ENCODE peak calls at places on chromosome 6, in nine cellular contexts. K, G, B, F, P, E, H, M and J are unnamed samples.

GRCh38 chr6:71707059-71707458 is 179.3 kb upstream of the RIMS1 start:
- DNase-seq in K (no peak), G (no peak), B (no peak), F (no peak), P (no peak), E (no peak), H (no peak), M (no peak), J (no peak)

GRCh38 chr6:151317206-151317994 is 74.0 kb downstream of the ZBTB2 start:
- DNase-seq in K (peak), G (no peak), B (peak), F (no peak), P (no peak), E (no peak), H (peak), M (peak), J (no peak)

GRCh38 chr6:170522565-170523183 is 30.4 kb downstream of the PSMB1 start:
- DNase-seq in K (peak), G (no peak), B (peak), F (no peak), P (no peak), E (no peak), H (peak), M (peak), J (peak)

GRCh38 chr6:41648070-41648585 is 9.9 kb downstream of the MDFI start:
- DNase-seq in K (no peak), G (no peak), B (no peak), F (no peak), P (no peak), E (no peak), H (no peak), M (no peak), J (no peak)

GRCh38 chr6:149964243-149965190 is 774 bp downstream of the ULBP1 start:
- DNase-seq in K (peak), G (no peak), B (peak), F (no peak), P (no peak), E (no peak), H (peak), M (peak), J (no peak)

GRCh38 chr6:76275746-76276145 is 203.3 kb upstream of the IMPG1 start:
- DNase-seq in K (no peak), G (no peak), B (no peak), F (no peak), P (no peak), E (no peak), H (no peak), M (no peak), J (no peak)

GRCh38 chr6:35077713-35078105 is 63.4 kb downstream of the TCP11 start:
- DNase-seq in K (no peak), G (no peak), B (no peak), F (no peak), P (no peak), E (no peak), H (no peak), M (no peak), J (no peak)

GRCh38 chr6:50457351-50457750 is 256.0 kb upstream of the TFAP2D start:
- DNase-seq in K (no peak), G (no peak), B (no peak), F (no peak), P (no peak), E (no peak), H (no peak), M (no peak), J (no peak)

GRCh38 chr6:137536104-137536773 is 42.0 kb upstream of the OLIG3 start:
- DNase-seq in K (no peak), G (no peak), B (no peak), F (no peak), P (no peak), E (no peak), H (no peak), M (no peak), J (no peak)

GRCh38 chr6:170347975-170348374 is 41.4 kb downstream of the FAM120B start:
- DNase-seq in K (no peak), G (no peak), B (no peak), F (no peak), P (no peak), E (no peak), H (no peak), M (no peak), J (no peak)

GRCh38 chr6:41878246-41878645 is 16.9 kb downstream of the USP49 start:
- DNase-seq in K (peak), G (peak), B (peak), F (no peak), P (no peak), E (no peak), H (peak), M (peak), J (no peak)

GRCh38 chr6:138226701-138227315 is 8.5 kb upstream of the PBOV1 start:
- DNase-seq in K (no peak), G (no peak), B (peak), F (no peak), P (no peak), E (no peak), H (no peak), M (no peak), J (no peak)

GRCh38 chr6:118618676-118619377 is 32.6 kb downstream of the CEP85L start:
- DNase-seq in K (peak), G (no peak), B (peak), F (peak), P (peak), E (peak), H (peak), M (peak), J (peak)

GRCh38 chr6:2977799-2978558 is 6.6 kb upstream of the SERPINB6 start:
- DNase-seq in K (no peak), G (no peak), B (no peak), F (no peak), P (no peak), E (no peak), H (no peak), M (no peak), J (no peak)

GRCh38 chr6:162014069-162014811 is 713.3 kb downstream of the PRKN start:
- DNase-seq in K (no peak), G (no peak), B (no peak), F (no peak), P (no peak), E (no peak), H (no peak), M (no peak), J (no peak)

GRCh38 chr6:161356167-161356844 is 82.4 kb upstream of the AGPAT4 start:
- DNase-seq in K (no peak), G (no peak), B (no peak), F (no peak), P (no peak), E (no peak), H (no peak), M (no peak), J (no peak)

GRCh38 chr6:113540491-113540890 is 316.7 kb upstream of the MARCKS start:
- DNase-seq in K (peak), G (no peak), B (peak), F (no peak), P (no peak), E (no peak), H (no peak), M (peak), J (no peak)

GRCh38 chr6:80523029-80523428 is 416.6 kb downstream of the BCKDHB start:
- DNase-seq in K (no peak), G (no peak), B (peak), F (no peak), P (no peak), E (no peak), H (peak), M (peak), J (no peak)

GRCh38 chr6:63734923-63735322 is 99.3 kb downstream of the PHF3 start:
- DNase-seq in K (no peak), G (no peak), B (no peak), F (no peak), P (no peak), E (no peak), H (no peak), M (peak), J (no peak)

GRCh38 chr6:157830354-157831017 is 7.4 kb downstream of the SNX9 start:
- DNase-seq in K (no peak), G (no peak), B (no peak), F (no peak), P (no peak), E (no peak), H (no peak), M (no peak), J (no peak)

GRCh38 chr6:75418233-75418632 is 75.4 kb downstream of the FILIP1 start:
- DNase-seq in K (no peak), G (no peak), B (peak), F (no peak), P (no peak), E (no peak), H (peak), M (no peak), J (peak)

GRCh38 chr6:126718600-126719327 is 378.8 kb downstream of the CENPW start:
- DNase-seq in K (no peak), G (no peak), B (no peak), F (no peak), P (no peak), E (no peak), H (no peak), M (no peak), J (no peak)

GRCh38 chr6:25389501-25389900 is 110.3 kb downstream of the CARMIL1 start:
- DNase-seq in K (no peak), G (no peak), B (peak), F (no peak), P (no peak), E (no peak), H (peak), M (peak), J (no peak)

GRCh38 chr6:135535989-135536414 is 38.5 kb upstream of the AHI1 start:
- DNase-seq in K (peak), G (peak), B (peak), F (no peak), P (no peak), E (no peak), H (peak), M (peak), J (peak)

DNA sequence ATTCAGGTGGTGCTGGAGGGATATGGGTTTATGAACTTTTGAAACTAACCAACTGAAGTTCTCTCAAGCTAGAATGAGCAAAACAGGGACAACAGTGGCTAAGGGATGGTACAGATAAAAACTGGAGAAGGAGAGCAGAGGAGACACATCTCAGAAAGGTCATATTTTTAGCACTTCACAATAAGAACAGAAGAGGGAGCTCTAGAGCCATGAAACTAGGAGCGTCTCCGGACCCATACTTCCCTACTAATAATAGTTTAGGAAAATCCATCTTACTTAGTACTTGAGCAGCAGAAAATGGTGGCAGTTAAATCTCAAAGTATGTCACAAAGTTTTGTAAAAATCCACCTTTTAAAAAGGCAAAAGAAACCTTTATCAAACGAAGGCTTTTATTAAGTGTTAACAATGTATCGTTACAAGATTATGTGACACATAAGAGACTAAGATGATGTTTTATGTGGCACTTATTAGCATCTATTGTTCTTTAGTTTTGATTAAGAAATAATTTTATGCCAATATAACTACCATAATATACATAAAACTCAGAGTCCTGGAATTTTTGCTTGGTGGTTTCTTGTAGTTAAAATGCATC is 278.6 kb downstream of the TBC1D32 start:
- DNase-seq in K (peak), G (peak), B (peak), F (no peak), P (no peak), E (no peak), H (peak), M (peak), J (peak)
- TF ChIP-seq CTCF in K (peak), G (peak), B (peak), F (peak), P (peak), E (no peak), H (peak), M (peak), J (peak)

GRCh38 chr6:16496210-16496609 is 257.8 kb downstream of the GMPR start:
- DNase-seq in K (no peak), G (no peak), B (no peak), F (no peak), P (no peak), E (no peak), H (no peak), M (no peak), J (no peak)

GRCh38 chr6:16494781-16495180 is 256.4 kb downstream of the GMPR start:
- DNase-seq in K (peak), G (no peak), B (no peak), F (no peak), P (no peak), E (no peak), H (no peak), M (peak), J (no peak)

GRCh38 chr6:16491666-16492322 is 253.4 kb downstream of the GMPR start:
- DNase-seq in K (no peak), G (no peak), B (no peak), F (no peak), P (no peak), E (no peak), H (no peak), M (no peak), J (no peak)

GRCh38 chr6:16493802-16494201 is 255.4 kb downstream of the GMPR start:
- DNase-seq in K (no peak), G (no peak), B (no peak), F (no peak), P (no peak), E (no peak), H (no peak), M (no peak), J (no peak)

GRCh38 chr6:16493112-16493511 is 254.7 kb downstream of the GMPR start:
- DNase-seq in K (no peak), G (no peak), B (no peak), F (no peak), P (no peak), E (no peak), H (no peak), M (no peak), J (no peak)
- TF ChIP-seq CTCF in K (no peak), G (no peak), B (no peak), F (no peak), P (no peak), E (no peak), H (no peak), M (no peak), J (no peak)

DNA sequence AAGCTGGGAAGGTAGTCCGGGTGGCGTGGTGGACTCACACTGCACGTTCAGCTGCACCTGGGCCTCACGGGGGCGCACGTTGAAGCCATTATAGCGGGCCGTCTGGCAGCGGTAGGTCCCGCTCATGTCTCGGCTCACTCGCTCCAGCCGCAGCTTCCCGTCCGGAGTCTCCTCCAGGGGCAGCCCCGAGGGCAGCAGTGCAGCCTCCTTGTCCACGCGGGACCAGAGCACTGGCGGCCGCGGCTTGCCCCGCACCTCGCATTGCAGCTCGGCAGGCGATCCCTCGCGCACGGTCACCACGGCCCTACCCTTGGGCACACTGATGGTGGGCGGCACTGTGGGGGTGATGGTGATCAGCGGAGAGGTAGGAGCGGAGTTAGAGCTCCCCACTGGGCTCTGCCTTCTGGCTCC is 47.6 kb downstream of the MDGA1 start:
- DNase-seq in K (no peak), G (no peak), B (no peak), F (no peak), P (no peak), E (no peak), H (no peak), M (no peak), J (no peak)
- TF ChIP-seq CTCF in K (no peak), G (no peak), B (no peak), F (no peak), P (no peak), E (no peak), H (no peak), M (no peak), J (no peak)

GRCh38 chr6:45605971-45606370 is 228.2 kb upstream of the SUPT3H start:
- DNase-seq in K (no peak), G (no peak), B (no peak), F (no peak), P (no peak), E (no peak), H (peak), M (peak), J (no peak)

GRCh38 chr6:45608252-45608911 is 230.6 kb upstream of the SUPT3H start:
- DNase-seq in K (peak), G (no peak), B (peak), F (no peak), P (no peak), E (no peak), H (peak), M (peak), J (peak)

GRCh38 chr6:45609141-45609638 is 231.5 kb upstream of the SUPT3H start:
- DNase-seq in K (peak), G (peak), B (peak), F (peak), P (no peak), E (no peak), H (peak), M (peak), J (no peak)

GRCh38 chr6:45607818-45608217 is 230.1 kb upstream of the SUPT3H start:
- DNase-seq in K (peak), G (no peak), B (peak), F (no peak), P (no peak), E (no peak), H (peak), M (peak), J (peak)

DNA sequence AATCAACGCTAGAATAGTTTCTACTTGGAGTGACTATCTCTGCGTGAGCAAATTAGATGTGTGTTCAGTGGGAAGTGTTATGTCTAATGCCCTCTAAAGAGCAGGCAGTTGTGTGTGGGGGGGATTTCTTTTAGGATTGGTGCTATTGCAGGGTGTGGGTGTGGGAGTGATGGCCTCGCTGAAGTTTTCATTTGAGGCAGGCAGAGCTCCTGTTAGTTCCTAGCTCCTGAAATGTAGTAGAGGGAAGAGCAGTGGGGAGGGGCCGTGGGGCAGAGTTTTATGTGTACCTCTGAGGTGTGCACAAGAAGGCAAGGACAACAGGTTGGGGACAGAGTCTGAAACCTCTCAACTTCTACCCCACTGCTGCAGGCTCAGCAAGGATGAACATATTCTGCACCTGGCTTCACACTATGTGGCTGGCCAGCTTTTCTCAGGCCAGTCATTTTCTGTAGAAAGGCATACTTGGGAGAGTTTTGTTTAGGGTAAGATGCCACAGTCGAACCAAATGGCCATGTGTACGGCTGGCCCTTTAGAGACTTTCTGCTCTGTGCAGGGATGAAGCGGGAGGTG is 229.2 kb upstream of the SUPT3H start:
- DNase-seq in K (no peak), G (no peak), B (no peak), F (no peak), P (no peak), E (no peak), H (no peak), M (no peak), J (no peak)
- TF ChIP-seq CTCF in K (no peak), G (no peak), B (no peak), F (no peak), P (no peak), E (no peak), H (no peak), M (no peak), J (no peak)

GRCh38 chr6:48733581-48733980 is 622.6 kb upstream of the PTCHD4 start:
- DNase-seq in K (peak), G (no peak), B (peak), F (no peak), P (no peak), E (no peak), H (peak), M (peak), J (no peak)

DNA sequence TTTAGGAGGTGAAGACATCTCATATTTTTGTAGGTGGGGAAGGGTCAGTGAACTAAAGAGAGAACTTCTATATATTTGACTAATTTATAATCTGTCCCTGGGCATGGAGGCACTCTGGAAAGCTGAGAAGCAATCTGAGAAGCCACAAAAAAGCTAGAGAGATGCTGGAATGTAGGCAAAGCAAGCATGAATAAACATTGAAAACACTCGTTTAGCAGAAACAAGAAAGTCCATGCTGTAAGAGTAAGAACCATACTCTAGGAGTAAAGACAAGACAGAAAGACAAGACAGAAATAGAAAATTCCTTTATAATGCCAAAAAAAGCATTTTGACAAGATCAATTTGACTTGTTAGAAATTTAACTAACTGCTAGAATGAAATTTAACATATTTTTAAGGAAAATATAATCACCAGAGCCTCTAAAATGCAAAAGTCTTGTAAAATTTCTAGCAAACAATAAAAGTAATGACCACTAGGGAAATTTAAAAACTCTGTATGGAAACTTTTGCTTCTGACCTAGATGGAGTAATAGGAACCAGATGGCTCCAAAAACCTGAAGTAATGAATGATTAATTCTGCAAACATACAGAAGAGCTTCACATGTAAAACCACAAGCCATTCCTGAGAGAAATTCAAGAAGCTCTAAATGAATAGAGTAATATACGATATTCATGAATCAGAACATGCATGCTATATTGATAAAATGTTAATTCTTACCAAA is 625.6 kb upstream of the PTCHD4 start:
- DNase-seq in K (peak), G (peak), B (peak), F (no peak), P (no peak), E (no peak), H (peak), M (peak), J (no peak)
- TF ChIP-seq CTCF in K (peak), G (peak), B (peak), F (no peak), P (no peak), E (no peak), H (no peak), M (no peak), J (no peak)

DNA sequence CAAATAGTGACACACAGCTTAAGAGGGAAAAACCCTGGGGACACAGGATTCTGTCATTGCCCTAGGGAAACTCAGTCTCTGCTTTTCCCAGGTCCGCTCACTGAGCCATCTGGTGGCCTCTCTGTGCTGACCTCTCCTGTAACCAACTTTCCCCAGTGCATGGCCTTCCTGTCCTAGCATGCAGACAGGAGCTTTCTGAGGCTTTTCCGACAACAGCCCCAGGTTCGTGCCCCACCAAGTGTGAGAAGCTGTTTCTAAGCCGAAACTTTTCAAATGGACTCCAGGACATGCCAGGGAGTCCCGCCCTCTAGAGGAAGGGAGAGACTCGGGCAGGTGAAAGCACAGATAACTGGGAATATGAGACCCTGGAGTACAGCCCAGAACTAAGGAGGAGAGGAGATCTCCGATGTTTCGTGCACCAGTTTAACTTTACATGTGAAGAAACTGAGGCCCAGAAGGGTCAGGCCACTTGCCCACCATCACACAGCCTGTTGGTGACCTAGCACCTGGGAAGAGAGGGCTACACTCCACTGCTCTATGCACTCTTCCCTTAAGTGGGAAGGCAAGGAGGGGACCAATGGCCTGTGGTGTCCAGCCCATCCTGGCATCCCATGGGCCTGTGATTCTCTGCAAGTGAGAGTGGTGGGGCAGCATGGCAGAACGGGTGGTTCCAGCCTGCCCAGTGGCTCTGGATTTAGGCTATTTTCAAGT is 46.2 kb downstream of the RPP40 start:
- DNase-seq in K (no peak), G (no peak), B (peak), F (no peak), P (no peak), E (no peak), H (no peak), M (no peak), J (peak)
- TF ChIP-seq CTCF in K (no peak), G (peak), B (peak), F (no peak), P (no peak), E (no peak), H (peak), M (peak), J (no peak)